ENCODE peak calls at places on chromosomes 7 and 10, in ten cellular contexts. K is stimulated activated CD4-positive, alpha-beta T cell treated with anti-CD3 and anti-CD28 coated beads, Interleukin-1b, Interleukin-23, amount 100 ng/mL, for 24 hours; D is amniotic stem cell; L is activated CD4-positive, alpha-beta T cell treated with anti-CD3 and anti-CD28 coated beads for 24 hours; B is activated T-cell treated with anti-CD3 and anti-CD28 coated beads for 1 hour; C is caudate nucleus; A is activated CD8-positive, alpha-beta T cell treated with anti-CD3 and anti-CD28 coated beads, Interleukin-2, amount 10 ng/mL, durations not matched to agents 7 days and 5 days; J is CD4-positive, alpha-beta T cell; E is NCI-H1436; V is NCI-H1105. T is an unnamed sample.

GRCh38 chr10:25766213-25766612 is 167.8 kb upstream of the MYO3A start:
- DNase-seq in K (no peak), D (no peak), L (no peak), B (no peak), C (no peak), A (no peak), J (no peak), E (no peak), V (no peak), T (no peak)

GRCh38 chr7:106864298-106865081 is 592 bp upstream of the PIK3CG start:
- DNase-seq in K (no peak), D (no peak), L (no peak), B (no peak), C (no peak), A (no peak), J (no peak), E (no peak), V (no peak), T (no peak)

GRCh38 chr7:22717760-22718159 is 9.2 kb upstream of the IL6 start:
- DNase-seq in K (no peak), D (no peak), L (no peak), B (no peak), C (no peak), A (no peak), J (no peak), E (no peak), V (no peak), T (no peak)

GRCh38 chr7:149880871-149881301 is 7.1 kb downstream of the ATP6V0E2 start:
- DNase-seq in K (no peak), D (no peak), L (no peak), B (no peak), C (peak), A (no peak), J (no peak), E (no peak), V (no peak), T (peak)

GRCh38 chr10:97810476-97810875 is 38.7 kb upstream of the SFRP5 start:
- DNase-seq in K (no peak), D (no peak), L (no peak), B (no peak), C (no peak), A (no peak), J (no peak), E (no peak), V (no peak), T (no peak)

GRCh38 chr7:94375167-94375566 is 19.5 kb upstream of the COL1A2 start:
- DNase-seq in K (no peak), D (peak), L (no peak), B (no peak), C (no peak), A (no peak), J (no peak), E (no peak), V (no peak), T (no peak)

GRCh38 chr7:44131173-44132009 is 8.0 kb upstream of the POLD2 start:
- DNase-seq in K (no peak), D (no peak), L (no peak), B (no peak), C (no peak), A (no peak), J (no peak), E (no peak), V (no peak), T (no peak)

GRCh38 chr7:139603282-139603681 is 79.8 kb downstream of the CLEC2L start:
- DNase-seq in K (no peak), D (no peak), L (no peak), B (no peak), C (no peak), A (no peak), J (no peak), E (no peak), V (no peak), T (no peak)

GRCh38 chr10:89521368-89521767 is 14.0 kb downstream of the SLC16A12 start:
- DNase-seq in K (no peak), D (no peak), L (no peak), B (no peak), C (no peak), A (no peak), J (no peak), E (no peak), V (no peak), T (no peak)

GRCh38 chr7:105806592-105807266 is 69.7 kb downstream of the ATXN7L1 start:
- DNase-seq in K (peak), D (peak), L (peak), B (peak), C (no peak), A (peak), J (peak), E (no peak), V (no peak), T (no peak)

GRCh38 chr7:20576166-20576660 is 39.3 kb upstream of the ABCB5 start:
- DNase-seq in K (no peak), D (no peak), L (no peak), B (no peak), C (no peak), A (no peak), J (no peak), E (no peak), V (no peak), T (no peak)

GRCh38 chr10:34906021-34906965 is 91.2 kb upstream of the PARD3 start:
- DNase-seq in K (no peak), D (no peak), L (no peak), B (no peak), C (no peak), A (no peak), J (no peak), E (peak), V (peak), T (no peak)

GRCh38 chr10:79264942-79265341 is 82.3 kb upstream of the PPIF start:
- DNase-seq in K (no peak), D (no peak), L (no peak), B (no peak), C (no peak), A (no peak), J (no peak), E (no peak), V (no peak), T (no peak)

GRCh38 chr7:22207724-22208225 is 149.2 kb downstream of the RAPGEF5 start:
- DNase-seq in K (no peak), D (no peak), L (no peak), B (no peak), C (no peak), A (no peak), J (no peak), E (no peak), V (no peak), T (no peak)

GRCh38 chr7:123190109-123190831 is 9.5 kb downstream of the SLC13A1 start:
- DNase-seq in K (no peak), D (no peak), L (no peak), B (no peak), C (no peak), A (no peak), J (no peak), E (no peak), V (no peak), T (no peak)

GRCh38 chr10:124325658-124325965 is 93.1 kb downstream of the OAT start:
- DNase-seq in K (no peak), D (no peak), L (no peak), B (no peak), C (no peak), A (no peak), J (no peak), E (no peak), V (no peak), T (no peak)

GRCh38 chr7:21767300-21767900 is 178.3 kb downstream of the CDCA7L start:
- DNase-seq in K (no peak), D (peak), L (no peak), B (no peak), C (peak), A (peak), J (no peak), E (peak), V (peak), T (peak)

GRCh38 chr7:41628926-41629325 is 74.0 kb downstream of the INHBA start:
- DNase-seq in K (no peak), D (no peak), L (no peak), B (no peak), C (peak), A (no peak), J (no peak), E (no peak), V (no peak), T (no peak)